ENCODE peak calls at places on chromosomes 12 and 14, in six cellular contexts. Q, I, N, X, M and O are unnamed samples.

GRCh38 chr12:113980537-113981337 is 14.6 kb upstream of the RBM19 start:
- DNase-seq in Q (peak; percentile 24), I (no peak), N (peak; percentile 74), X (no peak), M (peak; percentile 84), O (peak; percentile 82)

GRCh38 chr12:44875417-44875953 is 630 bp downstream of the NELL2 start:
- DNase-seq in Q (no peak), I (no peak), N (no peak), X (no peak), M (no peak), O (no peak)

GRCh38 chr14:92716131-92716530 is 32.3 kb downstream of the LGMN start:
- DNase-seq in Q (no peak), I (peak; percentile 41), N (no peak), X (no peak), M (no peak), O (no peak)

GRCh38 chr12:114508529-114509129 is 102.7 kb upstream of the TBX5 start:
- DNase-seq in Q (peak; percentile 80), I (no peak), N (peak; percentile 79), X (peak; percentile 53), M (peak; percentile 86), O (peak; percentile 82)

GRCh38 chr14:24692382-24693352 is 58.7 kb upstream of the GZMB start:
- DNase-seq in Q (no peak), I (no peak), N (no peak), X (no peak), M (no peak), O (no peak)

GRCh38 chr12:115398311-115398781 is 714.4 kb upstream of the TBX3 start:
- DNase-seq in Q (no peak), I (no peak), N (no peak), X (no peak), M (no peak), O (peak; percentile 42)

GRCh38 chr12:18373176-18373575 is 111.9 kb downstream of the PIK3C2G start:
- DNase-seq in Q (no peak), I (no peak), N (no peak), X (no peak), M (no peak), O (no peak)

GRCh38 chr14:92400579-92401444 is 77.8 kb downstream of the SLC24A4 start:
- DNase-seq in Q (no peak), I (no peak), N (peak; percentile 13), X (no peak), M (no peak), O (no peak)

DNA sequence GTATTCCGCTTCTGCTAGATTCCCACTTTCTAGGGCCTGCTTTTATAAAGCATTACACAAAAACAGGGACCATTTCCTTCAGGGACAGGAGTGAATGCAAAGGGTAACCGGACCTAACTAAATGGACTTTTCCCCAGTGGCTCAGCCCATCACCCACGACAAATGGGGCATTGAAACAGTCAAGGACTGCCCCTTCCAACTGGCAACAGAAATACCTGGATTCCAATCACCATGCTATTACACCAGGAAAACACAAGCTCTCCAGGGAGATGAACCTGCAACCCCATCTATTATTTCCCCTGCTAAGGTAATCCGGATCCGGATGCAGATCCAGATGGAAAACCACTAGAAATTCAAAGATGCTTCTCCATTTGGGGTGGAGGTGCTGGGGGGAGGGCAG is 1.0 kb downstream of the MPHOSPH9 start:
- DNase-seq in Q (no peak), I (no peak), N (no peak), X (no peak), M (no peak), O (no peak)
- H3K4me3 ChIP-seq in Q (peak overlapping the region; percentile 80), I (peak overlapping the region; percentile 93), N (peak overlapping the region; percentile 70), X (peak overlapping the region; percentile 73), M (peak overlapping the region; percentile 96), O (peak overlapping the region; percentile 86)

GRCh38 chr14:67112344-67112743 is 76.9 kb upstream of the GARIN2 start:
- DNase-seq in Q (no peak), I (no peak), N (no peak), X (no peak), M (no peak), O (no peak)
- H3K4me3 ChIP-seq in Q (no peak overlapping the region), I (no peak overlapping the region), N (no peak overlapping the region), X (no peak overlapping the region), M (no peak overlapping the region), O (no peak overlapping the region)

GRCh38 chr14:70642313-70643235 is 858 bp downstream of the TTC9 start:
- DNase-seq in Q (no peak), I (no peak), N (no peak), X (no peak), M (no peak), O (no peak)

GRCh38 chr14:70641548-70642312 is at the start of gene TTC9:
- DNase-seq in Q (no peak), I (no peak), N (no peak), X (no peak), M (no peak), O (peak; percentile 6)

GRCh38 chr14:70645892-70646291 is 4.2 kb downstream of the TTC9 start:
- DNase-seq in Q (no peak), I (no peak), N (no peak), X (no peak), M (no peak), O (no peak)

GRCh38 chr14:70646705-70647104 is 5.0 kb downstream of the TTC9 start:
- DNase-seq in Q (no peak), I (no peak), N (no peak), X (no peak), M (no peak), O (no peak)

DNA sequence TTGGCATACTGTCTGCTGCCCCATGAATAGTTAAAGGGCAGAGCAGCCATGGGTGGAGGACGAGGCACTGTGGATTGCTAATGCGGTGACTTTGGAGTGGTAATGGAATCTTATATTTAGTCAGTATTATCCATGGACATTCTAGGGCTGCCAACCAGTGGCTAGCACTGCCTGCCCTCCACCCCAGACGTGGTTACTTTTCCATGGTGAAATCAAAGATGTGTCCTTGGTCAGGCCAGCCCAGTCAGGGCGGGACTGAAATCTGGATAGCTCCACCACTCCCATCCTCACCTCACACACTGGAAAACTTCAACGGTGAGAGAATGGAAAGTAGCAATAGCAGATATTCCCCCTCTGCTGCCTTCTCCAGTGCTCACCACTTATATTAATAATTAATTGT is 2.3 kb downstream of the TTC9 start:
- DNase-seq in Q (no peak), I (no peak), N (no peak), X (no peak), M (no peak), O (no peak)
- H3K4me3 ChIP-seq in Q (no peak overlapping the region), I (no peak overlapping the region), N (no peak overlapping the region), X (no peak overlapping the region), M (no peak overlapping the region), O (no peak overlapping the region)

DNA sequence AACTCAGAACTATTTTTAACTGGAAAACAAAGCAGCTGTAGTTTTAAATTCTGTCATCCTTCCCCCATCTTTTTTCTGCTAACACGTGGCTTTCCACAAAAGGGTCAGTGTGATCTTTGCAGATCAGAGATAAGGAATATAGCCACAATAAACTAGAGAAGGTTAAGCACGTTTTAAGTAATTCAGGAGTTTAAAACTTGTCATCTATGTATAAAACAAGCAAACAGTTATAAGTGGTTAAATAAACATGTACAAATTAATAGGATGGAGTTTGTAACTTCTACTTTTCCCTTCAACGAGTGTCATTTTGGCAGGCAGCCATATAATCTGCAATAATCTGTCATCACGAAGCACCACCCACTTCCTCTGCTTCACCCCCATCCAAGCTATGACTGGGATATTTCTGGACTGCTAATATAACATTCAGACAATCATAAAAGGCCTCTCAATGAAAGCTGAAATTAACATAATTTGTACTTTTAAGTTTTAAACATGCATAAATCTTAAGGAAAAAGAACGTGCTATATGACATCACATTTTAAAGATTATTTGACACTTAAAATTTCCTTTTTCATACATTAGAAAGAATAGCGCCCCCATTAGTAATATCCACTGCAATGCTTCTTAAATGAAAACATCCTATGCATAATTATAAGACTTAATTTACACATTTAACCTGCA is 15.2 kb downstream of the TAOK3 start:
- DNase-seq in Q (peak; percentile 74), I (no peak), N (peak; percentile 65), X (no peak), M (peak; percentile 79), O (peak; percentile 77)
- H3K4me3 ChIP-seq in Q (no peak overlapping the region), I (no peak overlapping the region), N (no peak overlapping the region), X (no peak overlapping the region), M (no peak overlapping the region), O (no peak overlapping the region)

GRCh38 chr12:100185361-100185894 is 15.2 kb upstream of the ACTR6 start:
- DNase-seq in Q (no peak), I (no peak), N (no peak), X (no peak), M (no peak), O (no peak)
- H3K4me3 ChIP-seq in Q (no peak overlapping the region), I (peak overlapping the region; percentile 61), N (no peak overlapping the region), X (no peak overlapping the region), M (no peak overlapping the region), O (no peak overlapping the region)

DNA sequence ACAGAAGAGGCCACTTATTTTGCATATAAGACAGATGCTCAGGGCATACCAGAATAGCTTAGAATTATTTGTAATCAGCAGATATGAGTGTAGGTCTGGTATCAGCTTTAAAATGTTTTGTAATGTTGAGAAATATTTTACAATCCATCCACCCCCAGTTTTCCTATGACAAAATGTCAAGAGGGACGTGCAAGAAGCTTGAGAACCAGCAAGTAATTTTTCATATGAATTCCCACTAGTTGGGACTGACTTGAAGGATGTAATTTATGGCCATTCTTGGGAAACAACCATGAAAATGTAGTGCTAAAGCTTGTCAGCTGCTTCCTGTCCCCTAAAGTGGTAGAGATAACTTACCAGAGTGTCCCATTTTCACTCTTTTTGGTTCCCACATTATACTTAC is 64.0 kb downstream of the RERG start:
- DNase-seq in Q (no peak), I (no peak), N (no peak), X (no peak), M (peak; percentile 6), O (no peak)
- H3K4me3 ChIP-seq in Q (no peak overlapping the region), I (no peak overlapping the region), N (no peak overlapping the region), X (no peak overlapping the region), M (no peak overlapping the region), O (no peak overlapping the region)

GRCh38 chr14:96176811-96177211 is 27.8 kb upstream of the BDKRB2 start:
- DNase-seq in Q (peak; percentile 7), I (no peak), N (peak; percentile 91), X (no peak), M (peak; percentile 89), O (peak; percentile 91)
- H3K4me3 ChIP-seq in Q (no peak overlapping the region), I (no peak overlapping the region), N (no peak overlapping the region), X (no peak overlapping the region), M (no peak overlapping the region), O (no peak overlapping the region)

DNA sequence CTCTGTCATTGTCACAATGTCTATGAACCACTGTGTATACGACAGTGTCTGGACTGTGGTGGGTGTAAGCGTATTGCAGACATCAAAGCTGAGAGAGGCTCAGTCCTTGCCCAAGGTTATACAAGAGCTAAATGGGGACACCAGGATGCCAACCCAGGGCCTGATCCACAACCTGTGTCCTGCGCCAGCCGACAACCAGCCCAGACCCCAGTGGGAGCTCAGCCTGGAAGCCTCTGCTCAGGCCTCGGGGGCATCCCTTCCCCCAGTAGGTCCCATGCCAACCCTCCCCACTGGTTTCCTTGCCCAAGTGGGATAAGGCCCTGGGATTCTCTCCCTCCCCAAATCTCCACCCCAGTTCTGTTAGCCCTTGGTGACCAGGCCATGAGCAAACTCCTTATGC is 54.3 kb downstream of the LTBP2 start:
- DNase-seq in Q (no peak), I (no peak), N (no peak), X (no peak), M (no peak), O (no peak)
- H3K4me3 ChIP-seq in Q (no peak overlapping the region), I (no peak overlapping the region), N (no peak overlapping the region), X (no peak overlapping the region), M (no peak overlapping the region), O (no peak overlapping the region)